ENCODE peak calls at places on chromosomes 7 and 10, in six cellular contexts. One of them, this sample, is unnamed.

GRCh38 chr10:76051007-76051936 is 619.8 kb downstream of the LRMDA start:
- DNase-seq in heart left ventricle: no peak
- DNase-seq in A549: no peak
- DNase-seq in MM.1S: no peak
- DNase-seq in Caco-2: peak; percentile 97
- DNase-seq in brain microvascular endothelial cell: no peak
- DNase-seq in this sample: no peak

GRCh38 chr7:63047546-63047945 is 951.1 kb upstream of the ZNF722 start:
- DNase-seq in MM.1S: no peak
- DNase-seq in Caco-2: no peak
- DNase-seq in brain microvascular endothelial cell: no peak
- DNase-seq in A549: no peak
- DNase-seq in heart left ventricle: no peak
- DNase-seq in this sample: no peak

GRCh38 chr10:119375574-119376265 is 166.8 kb downstream of the RGS10 start:
- DNase-seq in brain microvascular endothelial cell: no peak
- DNase-seq in A549: no peak
- DNase-seq in Caco-2: peak; percentile 48
- DNase-seq in MM.1S: no peak
- DNase-seq in heart left ventricle: peak; percentile 66
- DNase-seq in this sample: no peak

GRCh38 chr10:62689712-62690111 is 114.8 kb upstream of the ADO start:
- DNase-seq in A549: no peak
- DNase-seq in heart left ventricle: no peak
- DNase-seq in MM.1S: no peak
- DNase-seq in brain microvascular endothelial cell: no peak
- DNase-seq in Caco-2: no peak
- DNase-seq in this sample: no peak

GRCh38 chr10:68087338-68088029 is 12.4 kb upstream of the HERC4 start:
- DNase-seq in A549: peak; percentile 36
- DNase-seq in Caco-2: no peak
- DNase-seq in MM.1S: no peak
- DNase-seq in brain microvascular endothelial cell: no peak
- DNase-seq in heart left ventricle: peak; percentile 68
- DNase-seq in this sample: no peak

GRCh38 chr10:73743327-73743904 is 756 bp upstream of the SEC24C start:
- DNase-seq in A549: no peak
- DNase-seq in MM.1S: no peak
- DNase-seq in brain microvascular endothelial cell: no peak
- DNase-seq in Caco-2: no peak
- DNase-seq in heart left ventricle: no peak
- DNase-seq in this sample: no peak

GRCh38 chr10:123945506-123945905 is 53.9 kb upstream of the CPXM2 start:
- DNase-seq in MM.1S: no peak
- DNase-seq in Caco-2: no peak
- DNase-seq in brain microvascular endothelial cell: peak; percentile 35
- DNase-seq in A549: no peak
- DNase-seq in heart left ventricle: no peak
- DNase-seq in this sample: no peak

GRCh38 chr7:51141451-51141971 is 175.1 kb downstream of the COBL start:
- DNase-seq in A549: peak; percentile 13
- DNase-seq in heart left ventricle: no peak
- DNase-seq in MM.1S: peak; percentile 11
- DNase-seq in Caco-2: no peak
- DNase-seq in brain microvascular endothelial cell: peak; percentile 43
- DNase-seq in this sample: no peak

GRCh38 chr10:74194545-74194944 is 43.5 kb downstream of the ADK start:
- DNase-seq in Caco-2: no peak
- DNase-seq in brain microvascular endothelial cell: peak; percentile 9
- DNase-seq in heart left ventricle: no peak
- DNase-seq in MM.1S: no peak
- DNase-seq in A549: no peak
- DNase-seq in this sample: no peak

GRCh38 chr10:31171402-31172120 is 139.9 kb upstream of the ZNF438 start:
- DNase-seq in heart left ventricle: peak; percentile 35
- DNase-seq in Caco-2: no peak
- DNase-seq in MM.1S: no peak
- DNase-seq in brain microvascular endothelial cell: no peak
- DNase-seq in A549: no peak
- DNase-seq in this sample: no peak

GRCh38 chr10:72085864-72086465 is 2.4 kb downstream of the SPOCK2 start:
- DNase-seq in Caco-2: no peak
- DNase-seq in heart left ventricle: no peak
- DNase-seq in brain microvascular endothelial cell: no peak
- DNase-seq in A549: no peak
- DNase-seq in MM.1S: no peak
- DNase-seq in this sample: peak; percentile 17

GRCh38 chr7:23334482-23335056 is 35.4 kb downstream of the MALSU1 start:
- DNase-seq in A549: peak; percentile 98
- DNase-seq in Caco-2: peak; percentile 45
- DNase-seq in heart left ventricle: no peak
- DNase-seq in MM.1S: no peak
- DNase-seq in brain microvascular endothelial cell: peak; percentile 92
- DNase-seq in this sample: no peak

GRCh38 chr7:4612939-4613841 is 68.9 kb upstream of the FOXK1 start:
- DNase-seq in A549: no peak
- DNase-seq in Caco-2: no peak
- DNase-seq in brain microvascular endothelial cell: peak; percentile 14
- DNase-seq in heart left ventricle: peak; percentile 44
- DNase-seq in MM.1S: no peak
- DNase-seq in this sample: no peak

GRCh38 chr10:48572414-48572813 is 32.5 kb downstream of the ARHGAP22 start:
- DNase-seq in A549: no peak
- DNase-seq in heart left ventricle: no peak
- DNase-seq in MM.1S: no peak
- DNase-seq in Caco-2: no peak
- DNase-seq in brain microvascular endothelial cell: no peak
- DNase-seq in this sample: no peak

GRCh38 chr7:100584677-100585510 is 1.0 kb downstream of the LRCH4 start:
- DNase-seq in MM.1S: no peak
- DNase-seq in brain microvascular endothelial cell: peak; percentile 70
- DNase-seq in heart left ventricle: peak; percentile 67
- DNase-seq in Caco-2: peak; percentile 93
- DNase-seq in A549: no peak
- DNase-seq in this sample: no peak

GRCh38 chr10:103722632-103723031 is 132.7 kb downstream of the SH3PXD2A start:
- DNase-seq in MM.1S: no peak
- DNase-seq in heart left ventricle: no peak
- DNase-seq in brain microvascular endothelial cell: no peak
- DNase-seq in A549: no peak
- DNase-seq in Caco-2: no peak
- DNase-seq in this sample: no peak

GRCh38 chr7:100884741-100885439 is 4.6 kb downstream of the UFSP1 start:
- DNase-seq in brain microvascular endothelial cell: no peak
- DNase-seq in Caco-2: no peak
- DNase-seq in heart left ventricle: no peak
- DNase-seq in A549: no peak
- DNase-seq in MM.1S: no peak
- DNase-seq in this sample: no peak

GRCh38 chr7:55084307-55084706 is 65.5 kb downstream of the EGFR start:
- DNase-seq in heart left ventricle: no peak
- DNase-seq in MM.1S: no peak
- DNase-seq in Caco-2: no peak
- DNase-seq in A549: no peak
- DNase-seq in brain microvascular endothelial cell: no peak
- DNase-seq in this sample: no peak

GRCh38 chr10:8048281-8049008 is 6.0 kb upstream of the GATA3 start:
- DNase-seq in Caco-2: no peak
- DNase-seq in MM.1S: no peak
- DNase-seq in brain microvascular endothelial cell: no peak
- DNase-seq in A549: no peak
- DNase-seq in heart left ventricle: no peak
- DNase-seq in this sample: peak; percentile 68

GRCh38 chr7:74525881-74526280 is 72.2 kb downstream of the GTF2IRD1 start:
- DNase-seq in brain microvascular endothelial cell: no peak
- DNase-seq in Caco-2: peak; percentile 88
- DNase-seq in A549: no peak
- DNase-seq in heart left ventricle: peak; percentile 10
- DNase-seq in MM.1S: peak; percentile 92
- DNase-seq in this sample: no peak

GRCh38 chr7:24779283-24779655 is 22.0 kb upstream of the GSDME start:
- DNase-seq in brain microvascular endothelial cell: peak; percentile 8
- DNase-seq in A549: no peak
- DNase-seq in MM.1S: no peak
- DNase-seq in heart left ventricle: no peak
- DNase-seq in Caco-2: no peak
- DNase-seq in this sample: no peak

GRCh38 chr7:123673752-123674398 is 18.2 kb downstream of the LMOD2 start:
- DNase-seq in MM.1S: no peak
- DNase-seq in brain microvascular endothelial cell: no peak
- DNase-seq in heart left ventricle: no peak
- DNase-seq in A549: no peak
- DNase-seq in Caco-2: no peak
- DNase-seq in this sample: no peak

GRCh38 chr10:74361678-74362077 is 210.7 kb downstream of the ADK start:
- DNase-seq in Caco-2: no peak
- DNase-seq in heart left ventricle: no peak
- DNase-seq in A549: no peak
- DNase-seq in brain microvascular endothelial cell: no peak
- DNase-seq in MM.1S: no peak
- DNase-seq in this sample: no peak

GRCh38 chr7:47539398-47540052 is 42.4 kb downstream of the TNS3 start:
- DNase-seq in heart left ventricle: no peak
- DNase-seq in brain microvascular endothelial cell: peak; percentile 72
- DNase-seq in A549: peak; percentile 58
- DNase-seq in Caco-2: peak; percentile 79
- DNase-seq in MM.1S: no peak
- DNase-seq in this sample: no peak

GRCh38 chr10:72335394-72336258 is 19.1 kb downstream of the DNAJB12 start:
- DNase-seq in A549: no peak
- DNase-seq in brain microvascular endothelial cell: peak; percentile 68
- DNase-seq in Caco-2: no peak
- DNase-seq in MM.1S: peak; percentile 89
- DNase-seq in heart left ventricle: peak; percentile 87
- DNase-seq in this sample: peak; percentile 57

GRCh38 chr10:32049113-32049512 is 7.1 kb downstream of the KIF5B start:
- DNase-seq in brain microvascular endothelial cell: peak; percentile 28
- DNase-seq in Caco-2: no peak
- DNase-seq in heart left ventricle: no peak
- DNase-seq in A549: no peak
- DNase-seq in MM.1S: no peak
- DNase-seq in this sample: no peak

GRCh38 chr7:124992881-124993562 is 63.4 kb upstream of the POT1 start:
- DNase-seq in A549: peak; percentile 6
- DNase-seq in MM.1S: no peak
- DNase-seq in Caco-2: peak; percentile 50
- DNase-seq in heart left ventricle: no peak
- DNase-seq in brain microvascular endothelial cell: peak; percentile 91
- DNase-seq in this sample: no peak

GRCh38 chr7:112996472-112996871 is 90.2 kb downstream of the GPR85 start:
- DNase-seq in MM.1S: no peak
- DNase-seq in A549: no peak
- DNase-seq in brain microvascular endothelial cell: no peak
- DNase-seq in heart left ventricle: no peak
- DNase-seq in Caco-2: no peak
- DNase-seq in this sample: no peak

GRCh38 chr7:408651-409343 is 110.8 kb downstream of the PDGFA start:
- DNase-seq in heart left ventricle: no peak
- DNase-seq in A549: no peak
- DNase-seq in Caco-2: peak; percentile 24
- DNase-seq in brain microvascular endothelial cell: no peak
- DNase-seq in MM.1S: no peak
- DNase-seq in this sample: no peak

GRCh38 chr10:106582291-106582690 is 582.2 kb downstream of the SORCS1 start:
- DNase-seq in Caco-2: no peak
- DNase-seq in A549: no peak
- DNase-seq in heart left ventricle: no peak
- DNase-seq in MM.1S: no peak
- DNase-seq in brain microvascular endothelial cell: no peak
- DNase-seq in this sample: no peak

GRCh38 chr10:13758302-13758701 is 171.5 kb downstream of the PRPF18 start:
- DNase-seq in heart left ventricle: no peak
- DNase-seq in brain microvascular endothelial cell: peak; percentile 87
- DNase-seq in A549: no peak
- DNase-seq in MM.1S: no peak
- DNase-seq in Caco-2: peak; percentile 79
- DNase-seq in this sample: no peak

GRCh38 chr7:91082854-91083495 is 181.3 kb upstream of the FZD1 start:
- DNase-seq in A549: no peak
- DNase-seq in brain microvascular endothelial cell: no peak
- DNase-seq in Caco-2: no peak
- DNase-seq in heart left ventricle: no peak
- DNase-seq in MM.1S: peak; percentile 14
- DNase-seq in this sample: peak; percentile 19
- TF ChIP-seq CTCF in A549: peak; percentile 51
- TF ChIP-seq CTCF in brain microvascular endothelial cell: peak; percentile 52
- TF ChIP-seq CTCF in Caco-2: peak; percentile 38
- TF ChIP-seq CTCF in heart left ventricle: peak; percentile 53
- TF ChIP-seq CTCF in MM.1S: peak; percentile 43
- TF ChIP-seq CTCF in this sample: peak; percentile 52

DNA sequence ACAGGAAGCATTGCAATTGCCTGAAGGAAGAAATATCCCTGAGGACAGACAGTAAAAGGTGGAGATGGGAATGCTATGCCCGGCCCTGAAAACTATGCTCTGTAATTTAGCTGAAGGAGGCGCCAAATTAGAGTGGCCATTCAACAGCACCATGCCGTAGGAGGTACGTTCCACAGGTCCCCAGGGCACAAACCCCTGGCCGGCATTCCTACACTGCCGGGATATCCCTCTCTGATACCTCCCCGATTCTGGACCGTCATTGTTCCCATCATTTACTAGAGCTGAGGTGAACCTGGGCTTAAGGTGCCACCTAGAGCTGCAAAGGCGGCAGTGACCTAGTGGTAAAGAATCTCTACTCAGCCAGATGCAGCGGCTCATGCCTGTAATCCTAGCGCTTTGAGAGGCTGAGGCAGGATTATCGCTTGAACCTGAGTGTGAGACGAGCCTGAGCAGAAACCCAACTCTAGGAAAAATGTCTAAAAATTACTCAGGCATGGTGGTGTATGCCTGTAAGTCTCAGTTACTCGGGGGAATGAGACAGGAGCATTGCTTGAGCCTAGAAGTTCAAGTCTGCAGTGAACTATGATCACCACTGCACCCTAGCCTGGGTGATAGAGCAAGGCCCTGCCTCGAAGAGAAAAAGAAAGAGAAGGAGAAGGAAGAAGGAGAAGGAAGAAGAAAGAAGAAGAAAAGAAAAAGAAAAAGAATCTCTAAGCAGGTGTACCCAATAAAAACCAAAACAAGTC is 53.0 kb upstream of the TNKS2 start:
- DNase-seq in Caco-2: peak; percentile 55
- DNase-seq in MM.1S: peak; percentile 25
- DNase-seq in A549: peak; percentile 22
- DNase-seq in brain microvascular endothelial cell: no peak
- DNase-seq in heart left ventricle: peak; percentile 28
- DNase-seq in this sample: no peak
- TF ChIP-seq CTCF in Caco-2: peak; percentile 54
- TF ChIP-seq CTCF in MM.1S: peak; percentile 37
- TF ChIP-seq CTCF in A549: peak; percentile 65
- TF ChIP-seq CTCF in brain microvascular endothelial cell: peak; percentile 58
- TF ChIP-seq CTCF in heart left ventricle: no peak
- TF ChIP-seq CTCF in this sample: peak; percentile 12

GRCh38 chr7:151936207-151936606 is 20.0 kb upstream of the GALNTL5 start:
- DNase-seq in brain microvascular endothelial cell: no peak
- DNase-seq in MM.1S: peak; percentile 69
- DNase-seq in heart left ventricle: no peak
- DNase-seq in Caco-2: no peak
- DNase-seq in A549: no peak
- DNase-seq in this sample: peak; percentile 46
- TF ChIP-seq CTCF in brain microvascular endothelial cell: no peak
- TF ChIP-seq CTCF in MM.1S: no peak
- TF ChIP-seq CTCF in heart left ventricle: no peak
- TF ChIP-seq CTCF in Caco-2: no peak
- TF ChIP-seq CTCF in A549: no peak
- TF ChIP-seq CTCF in this sample: no peak

GRCh38 chr10:20888620-20889337 is 8.3 kb downstream of the NEBL start:
- DNase-seq in Caco-2: no peak
- DNase-seq in A549: no peak
- DNase-seq in MM.1S: no peak
- DNase-seq in brain microvascular endothelial cell: no peak
- DNase-seq in heart left ventricle: no peak
- DNase-seq in this sample: no peak
- TF ChIP-seq CTCF in Caco-2: no peak
- TF ChIP-seq CTCF in A549: peak; percentile 10
- TF ChIP-seq CTCF in MM.1S: no peak
- TF ChIP-seq CTCF in brain microvascular endothelial cell: no peak
- TF ChIP-seq CTCF in heart left ventricle: no peak
- TF ChIP-seq CTCF in this sample: no peak

This sample was measured in GM13977.